ENCODE peak calls at places on chromosome 15, in eight cellular contexts. R is psoas muscle; L is SK-N-SH; O is astrocyte; E is right atrium auricular region; S is CD8-positive, alpha-beta T cell; H is stomach; K is SJCRH30. M is an unnamed sample.

GRCh38 chr15:69973102-69973714 is 124.5 kb downstream of the TLE3 start:
- DNase-seq in R (no peak), L (no peak), O (peak; percentile 33), E (no peak), S (no peak), H (no peak), K (peak; percentile 49), M (no peak)

GRCh38 chr15:77482570-77482969 is 61.9 kb downstream of the HMG20A start:
- DNase-seq in R (no peak), L (no peak), O (peak; percentile 87), E (no peak), S (no peak), H (no peak), K (no peak), M (no peak)

GRCh38 chr15:48800811-48801460 is 9.9 kb downstream of the CEP152 start:
- DNase-seq in R (no peak), L (peak; percentile 20), O (no peak), E (no peak), S (no peak), H (no peak), K (no peak), M (no peak)

GRCh38 chr15:44882499-44882968 is 74.0 kb upstream of the TERB2 start:
- DNase-seq in R (no peak), L (no peak), O (no peak), E (no peak), S (no peak), H (no peak), K (peak; percentile 30), M (no peak)

GRCh38 chr15:88954431-88955277 is 41.5 kb upstream of the MFGE8 start:
- DNase-seq in R (peak; percentile 73), L (no peak), O (no peak), E (no peak), S (no peak), H (no peak), K (no peak), M (no peak)

GRCh38 chr15:65424683-65425082 is 1.9 kb upstream of the IGDCC4 start:
- DNase-seq in R (no peak), L (no peak), O (no peak), E (no peak), S (no peak), H (no peak), K (no peak), M (no peak)

GRCh38 chr15:61396235-61396927 is 167.3 kb upstream of the RORA start:
- DNase-seq in R (no peak), L (no peak), O (no peak), E (no peak), S (no peak), H (no peak), K (no peak), M (no peak)

GRCh38 chr15:44010114-44010513 is 183.3 kb downstream of the WDR76 start:
- DNase-seq in R (no peak), L (no peak), O (peak; percentile 83), E (no peak), S (no peak), H (no peak), K (no peak), M (no peak)

GRCh38 chr15:63044645-63045437 is 2.3 kb downstream of the TPM1 start:
- DNase-seq in R (peak; percentile 66), L (no peak), O (peak; percentile 62), E (no peak), S (no peak), H (no peak), K (no peak), M (no peak)

GRCh38 chr15:63044077-63044644 is 1.6 kb downstream of the TPM1 start:
- DNase-seq in R (no peak), L (no peak), O (no peak), E (no peak), S (no peak), H (no peak), K (no peak), M (no peak)

GRCh38 chr15:63041982-63042878 is at the start of gene TPM1:
- DNase-seq in R (peak; percentile 92), L (peak; percentile 83), O (peak; percentile 91), E (peak; percentile 90), S (no peak), H (peak; percentile 64), K (peak; percentile 77), M (no peak)

GRCh38 chr15:63042879-63043340 is 363 bp downstream of the TPM1 start:
- DNase-seq in R (no peak), L (peak; percentile 64), O (no peak), E (no peak), S (no peak), H (no peak), K (peak; percentile 40), M (no peak)

DNA sequence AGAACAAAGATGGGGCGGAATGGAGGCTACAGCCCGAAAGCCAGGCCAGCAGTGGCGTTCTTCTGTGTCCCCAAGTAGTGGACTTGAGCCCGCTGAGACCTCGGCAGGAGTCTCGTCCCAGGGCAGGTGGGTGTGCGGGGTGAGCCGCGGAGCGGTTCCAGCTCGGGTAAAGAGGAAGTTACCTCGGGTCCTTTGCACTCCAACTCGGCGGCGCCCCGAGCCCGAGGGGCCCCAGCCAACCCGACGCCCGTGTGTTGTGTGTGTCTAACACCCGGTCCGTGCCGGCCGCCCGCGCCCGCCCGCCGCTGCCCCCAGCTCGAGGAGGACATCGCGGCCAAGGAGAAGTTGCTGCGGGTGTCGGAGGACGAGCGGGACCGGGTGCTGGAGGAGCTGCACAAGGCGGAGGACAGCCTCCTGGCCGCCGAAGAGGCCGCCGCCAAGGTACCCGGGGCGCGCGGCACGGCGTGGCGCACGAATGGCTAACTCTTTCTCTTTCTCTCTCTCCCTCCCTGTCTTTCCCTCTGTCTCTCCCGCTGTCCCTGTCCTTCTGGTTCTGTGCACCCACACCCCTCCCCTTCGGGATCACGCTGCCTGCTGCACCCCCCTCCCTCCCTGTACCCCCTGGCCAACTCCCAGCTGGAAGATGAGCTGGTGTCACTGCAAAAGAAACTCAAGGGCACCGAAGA is 987 bp downstream of the TPM1 start:
- DNase-seq in R (peak; percentile 72), L (peak; percentile 60), O (no peak), E (no peak), S (no peak), H (no peak), K (peak; percentile 25), M (no peak)
- H3K27ac ChIP-seq in R (peak overlapping the region; percentile 94), L (peak overlapping the region; percentile 91), O (peak overlapping the region; percentile 92), E (peak overlapping the region; percentile 95), S (no peak overlapping the region), H (no peak overlapping the region), K (peak overlapping the region; percentile 16), M (no peak overlapping the region)

DNA sequence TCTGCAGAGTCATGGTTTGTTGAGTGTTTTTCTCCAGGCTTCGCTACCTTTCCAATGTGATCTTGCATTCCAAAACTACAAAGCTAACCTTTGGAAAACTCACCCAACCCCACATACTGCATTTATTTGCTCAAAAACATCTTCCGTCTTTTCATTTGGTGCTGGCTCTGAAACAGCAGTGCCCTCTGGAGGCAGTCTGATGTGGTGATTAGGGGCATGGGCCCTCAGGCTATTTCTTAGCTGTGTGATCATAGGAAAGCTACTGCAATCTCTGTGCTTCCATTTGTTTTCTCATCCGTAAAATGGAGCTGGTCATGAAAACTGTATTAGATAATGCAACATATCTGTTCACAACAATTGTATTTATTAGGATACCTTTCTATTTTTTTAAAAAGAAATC is 47.0 kb downstream of the MTHFS start:
- DNase-seq in R (no peak), L (peak; percentile 30), O (peak; percentile 22), E (no peak), S (no peak), H (peak; percentile 35), K (peak; percentile 22), M (no peak)
- H3K4me3 ChIP-seq in R (no peak overlapping the region), L (no peak overlapping the region), O (no peak overlapping the region), E (no peak overlapping the region), S (no peak overlapping the region), H (no peak overlapping the region), K (no peak overlapping the region), M (no peak overlapping the region)

GRCh38 chr15:75927601-75928000 is 23.9 kb downstream of the FBXO22 start:
- DNase-seq in R (no peak), L (no peak), O (peak; percentile 72), E (no peak), S (no peak), H (no peak), K (no peak), M (no peak)

GRCh38 chr15:75925440-75925839 is 21.8 kb downstream of the FBXO22 start:
- DNase-seq in R (no peak), L (no peak), O (no peak), E (no peak), S (no peak), H (no peak), K (no peak), M (no peak)

GRCh38 chr15:75929799-75930565 is 26.3 kb downstream of the FBXO22 start:
- DNase-seq in R (no peak), L (no peak), O (no peak), E (no peak), S (no peak), H (no peak), K (no peak), M (no peak)

GRCh38 chr15:75930866-75931265 is 27.2 kb downstream of the FBXO22 start:
- DNase-seq in R (no peak), L (no peak), O (no peak), E (no peak), S (no peak), H (no peak), K (no peak), M (no peak)

DNA sequence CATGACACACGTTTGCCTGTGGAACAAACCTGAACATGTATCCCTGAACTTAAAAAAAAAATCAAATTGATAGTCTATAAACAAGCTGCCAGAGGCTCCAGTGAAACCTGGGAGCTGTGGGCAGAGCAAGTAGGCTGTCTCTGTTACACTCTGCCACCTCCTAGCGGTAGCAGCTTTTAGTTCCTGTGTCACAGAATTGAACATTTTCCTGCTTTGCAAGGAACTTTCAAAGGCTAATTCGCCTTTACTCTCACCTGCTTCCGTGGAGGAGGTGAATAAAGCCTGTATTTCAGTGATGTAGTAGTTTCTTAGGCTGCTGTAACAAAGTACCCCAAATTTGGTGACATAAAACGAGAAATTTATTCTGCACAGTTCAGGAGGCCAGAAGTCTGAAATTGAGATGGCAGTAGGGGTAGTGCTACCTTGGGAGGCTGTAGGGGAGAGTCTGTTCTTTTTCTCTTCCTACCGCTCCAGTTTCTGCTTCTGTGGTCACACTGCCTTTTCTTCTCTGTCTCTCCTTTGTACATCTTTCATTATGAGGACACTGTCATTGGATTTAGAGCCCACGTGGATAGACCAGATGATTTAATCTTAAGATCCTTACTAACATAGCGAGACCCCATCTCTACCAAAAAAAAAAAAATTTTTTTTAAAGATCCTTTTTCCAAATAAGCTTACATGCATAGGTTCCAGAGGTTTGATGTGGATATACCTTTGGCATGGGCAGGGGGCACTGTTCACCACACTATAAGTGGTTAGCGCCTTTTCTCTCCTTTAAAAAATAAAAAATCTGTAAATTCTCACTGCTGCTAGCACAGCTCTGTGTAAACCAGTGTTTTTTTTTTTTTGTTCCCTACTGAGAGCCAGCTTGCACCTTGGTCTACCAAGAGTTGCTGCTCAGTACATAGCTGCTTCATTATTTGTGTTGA is 25.3 kb downstream of the FBXO22 start:
- DNase-seq in R (no peak), L (peak; percentile 10), O (no peak), E (no peak), S (no peak), H (peak; percentile 26), K (no peak), M (no peak)
- H3K27ac ChIP-seq in R (no peak overlapping the region), L (no peak overlapping the region), O (no peak overlapping the region), E (no peak overlapping the region), S (no peak overlapping the region), H (no peak overlapping the region), K (no peak overlapping the region), M (no peak overlapping the region)

DNA sequence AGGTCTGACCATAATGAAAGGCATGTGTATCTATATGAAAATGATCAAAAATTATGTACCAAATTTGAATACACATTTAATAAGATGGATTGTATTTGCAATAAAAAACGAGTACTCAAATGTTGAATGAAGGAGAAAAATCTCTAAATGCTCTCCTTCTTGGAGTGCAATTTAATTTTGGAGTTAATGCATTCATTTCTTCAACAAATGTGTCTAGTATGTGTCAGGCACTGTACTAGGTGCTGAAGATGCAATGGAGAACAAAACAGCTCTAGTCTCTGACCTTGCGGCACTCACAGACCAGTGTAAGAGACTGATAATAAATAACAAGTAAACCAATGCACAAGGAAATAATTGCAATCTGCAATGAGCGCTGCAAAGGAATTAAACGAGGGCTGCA is 28.8 kb downstream of the CA12 start:
- DNase-seq in R (no peak), L (no peak), O (no peak), E (no peak), S (no peak), H (no peak), K (no peak), M (no peak)
- H3K4me3 ChIP-seq in R (no peak overlapping the region), L (no peak overlapping the region), O (no peak overlapping the region), E (no peak overlapping the region), S (no peak overlapping the region), H (no peak overlapping the region), K (no peak overlapping the region), M (no peak overlapping the region)

M was measured in CD4-positive, alpha-beta memory T cell.